ENCODE peak calls at places on chromosomes 12 and 14, in four cellular contexts. A, R, Q and W are unnamed samples.

GRCh38 chr14:100586520-100587247 is 533 bp downstream of the BEGAIN start:
- DNase-seq in A (peak; percentile 10), R (peak; percentile 32), Q (no peak), W (peak; percentile 75)

GRCh38 chr12:44317651-44318126 is 481.8 kb downstream of the TMEM117 start:
- DNase-seq in A (peak; percentile 6), R (peak; percentile 14), Q (peak; percentile 19), W (no peak)

GRCh38 chr14:77319416-77319815 is 1.3 kb downstream of the POMT2 start:
- DNase-seq in A (no peak), R (no peak), Q (no peak), W (no peak)

GRCh38 chr14:104496095-104496494 is 83.5 kb upstream of the C14orf180 start:
- DNase-seq in A (no peak), R (no peak), Q (no peak), W (no peak)

GRCh38 chr14:31435276-31435675 is 14.9 kb upstream of the HEATR5A start:
- DNase-seq in A (peak; percentile 88), R (no peak), Q (no peak), W (no peak)

GRCh38 chr12:56231184-56231582 is 1.3 kb downstream of the SLC39A5 start:
- DNase-seq in A (no peak), R (no peak), Q (no peak), W (no peak)

GRCh38 chr12:75724913-75725312 is 213.5 kb upstream of the KRR1 start:
- DNase-seq in A (peak; percentile 24), R (peak; percentile 90), Q (no peak), W (peak; percentile 64)

GRCh38 chr12:51424662-51425539 is at the start of gene SLC4A8:
- DNase-seq in A (peak; percentile 88), R (peak; percentile 91), Q (peak; percentile 71), W (peak; percentile 90)